ENCODE peak calls at places on chromosomes 1 and 21, in six cellular contexts. Z, W, K, R, G and X are unnamed samples.

GRCh38 chr1:10599194-10599861 is 124.6 kb downstream of the PEX14 start:
- DNase-seq in Z (no peak), W (no peak), K (no peak), R (peak), G (no peak), X (no peak)

GRCh38 chr1:243740255-243740999 is 109.6 kb downstream of the AKT3 start:
- DNase-seq in Z (peak), W (no peak), K (no peak), R (no peak), G (no peak), X (peak)

GRCh38 chr1:218938259-218938658 is 235.4 kb upstream of the LYPLAL1 start:
- DNase-seq in Z (no peak), W (no peak), K (no peak), R (no peak), G (no peak), X (no peak)

GRCh38 chr1:213759359-213760181 is 228.2 kb upstream of the PROX1 start:
- DNase-seq in Z (no peak), W (no peak), K (no peak), R (peak), G (peak), X (no peak)

GRCh38 chr1:182170941-182171461 is 109.5 kb upstream of the ZNF648 start:
- DNase-seq in Z (no peak), W (no peak), K (no peak), R (no peak), G (no peak), X (no peak)

GRCh38 chr1:59903136-59903754 is 23.3 kb downstream of the CYP2J2 start:
- DNase-seq in Z (peak), W (peak), K (peak), R (peak), G (peak), X (peak)

GRCh38 chr21:36306872-36307534 is 13.0 kb upstream of the MORC3 start:
- DNase-seq in Z (no peak), W (no peak), K (no peak), R (no peak), G (no peak), X (peak)

GRCh38 chr21:45617021-45617930 is 26.2 kb upstream of the PCBP3 start:
- DNase-seq in Z (no peak), W (no peak), K (no peak), R (no peak), G (no peak), X (no peak)

GRCh38 chr1:234500269-234500668 is 21.3 kb upstream of the TARBP1 start:
- DNase-seq in Z (no peak), W (no peak), K (no peak), R (no peak), G (no peak), X (no peak)

GRCh38 chr1:152109231-152109997 is 5.8 kb downstream of the TCHH start:
- DNase-seq in Z (peak), W (no peak), K (no peak), R (no peak), G (peak), X (no peak)

GRCh38 chr1:162019006-162019405 is 4.7 kb downstream of the OLFML2B start:
- DNase-seq in Z (no peak), W (no peak), K (peak), R (no peak), G (no peak), X (no peak)

GRCh38 chr1:176102243-176102642 is 104.8 kb downstream of the COP1 start:
- DNase-seq in Z (peak), W (no peak), K (no peak), R (no peak), G (no peak), X (no peak)

GRCh38 chr1:216566809-216567208 is 143.6 kb upstream of the USH2A start:
- DNase-seq in Z (peak), W (no peak), K (no peak), R (no peak), G (no peak), X (no peak)

GRCh38 chr21:37939251-37939650 is 23.0 kb upstream of the KCNJ6 start:
- DNase-seq in Z (no peak), W (no peak), K (no peak), R (no peak), G (peak), X (no peak)

GRCh38 chr1:203569490-203570318 is 56.9 kb upstream of the ATP2B4 start:
- DNase-seq in Z (no peak), W (no peak), K (no peak), R (no peak), G (no peak), X (no peak)

GRCh38 chr1:46173361-46173856 is 1.5 kb upstream of the TSPAN1 start:
- DNase-seq in Z (peak), W (no peak), K (no peak), R (no peak), G (no peak), X (no peak)

GRCh38 chr21:37061926-37062591 is 10.8 kb downstream of the PIGP start:
- DNase-seq in Z (no peak), W (no peak), K (no peak), R (peak), G (no peak), X (no peak)

GRCh38 chr1:165117482-165117881 is 239.0 kb downstream of the LMX1A start:
- DNase-seq in Z (peak), W (peak), K (no peak), R (no peak), G (no peak), X (no peak)

GRCh38 chr1:80375662-80376061 is 1369.1 kb upstream of the ADGRL4 start:
- DNase-seq in Z (no peak), W (no peak), K (no peak), R (no peak), G (no peak), X (no peak)

GRCh38 chr1:15758537-15758936 is at the start of gene FBLIM1:
- DNase-seq in Z (peak), W (no peak), K (no peak), R (no peak), G (no peak), X (no peak)

GRCh38 chr1:248841702-248842395 is 3.8 kb downstream of the ZNF672 start:
- DNase-seq in Z (peak), W (peak), K (peak), R (peak), G (peak), X (no peak)

GRCh38 chr1:85019989-85020388 is 23.1 kb upstream of the MCOLN2 start:
- DNase-seq in Z (no peak), W (no peak), K (no peak), R (no peak), G (no peak), X (no peak)

GRCh38 chr1:151536499-151536898 is 3.6 kb upstream of the TUFT1 start:
- DNase-seq in Z (no peak), W (no peak), K (no peak), R (no peak), G (no peak), X (no peak)

GRCh38 chr1:8723010-8723409 is 94.4 kb downstream of the RERE start:
- DNase-seq in Z (no peak), W (no peak), K (peak), R (no peak), G (no peak), X (no peak)
- H3K9ac ChIP-seq in Z (no peak), W (no peak), K (no peak), R (no peak), G (no peak), X (no peak)

GRCh38 chr1:56190975-56191768 is 388.2 kb downstream of the PLPP3 start:
- DNase-seq in Z (no peak), W (no peak), K (no peak), R (peak), G (no peak), X (no peak)

GRCh38 chr1:56188216-56188615 is 391.1 kb downstream of the PLPP3 start:
- DNase-seq in Z (no peak), W (no peak), K (no peak), R (no peak), G (no peak), X (no peak)

GRCh38 chr1:56189454-56189853 is 389.9 kb downstream of the PLPP3 start:
- DNase-seq in Z (peak), W (no peak), K (no peak), R (no peak), G (no peak), X (no peak)

GRCh38 chr1:56188855-56189254 is 390.5 kb downstream of the PLPP3 start:
- DNase-seq in Z (no peak), W (peak), K (no peak), R (peak), G (no peak), X (no peak)

DNA sequence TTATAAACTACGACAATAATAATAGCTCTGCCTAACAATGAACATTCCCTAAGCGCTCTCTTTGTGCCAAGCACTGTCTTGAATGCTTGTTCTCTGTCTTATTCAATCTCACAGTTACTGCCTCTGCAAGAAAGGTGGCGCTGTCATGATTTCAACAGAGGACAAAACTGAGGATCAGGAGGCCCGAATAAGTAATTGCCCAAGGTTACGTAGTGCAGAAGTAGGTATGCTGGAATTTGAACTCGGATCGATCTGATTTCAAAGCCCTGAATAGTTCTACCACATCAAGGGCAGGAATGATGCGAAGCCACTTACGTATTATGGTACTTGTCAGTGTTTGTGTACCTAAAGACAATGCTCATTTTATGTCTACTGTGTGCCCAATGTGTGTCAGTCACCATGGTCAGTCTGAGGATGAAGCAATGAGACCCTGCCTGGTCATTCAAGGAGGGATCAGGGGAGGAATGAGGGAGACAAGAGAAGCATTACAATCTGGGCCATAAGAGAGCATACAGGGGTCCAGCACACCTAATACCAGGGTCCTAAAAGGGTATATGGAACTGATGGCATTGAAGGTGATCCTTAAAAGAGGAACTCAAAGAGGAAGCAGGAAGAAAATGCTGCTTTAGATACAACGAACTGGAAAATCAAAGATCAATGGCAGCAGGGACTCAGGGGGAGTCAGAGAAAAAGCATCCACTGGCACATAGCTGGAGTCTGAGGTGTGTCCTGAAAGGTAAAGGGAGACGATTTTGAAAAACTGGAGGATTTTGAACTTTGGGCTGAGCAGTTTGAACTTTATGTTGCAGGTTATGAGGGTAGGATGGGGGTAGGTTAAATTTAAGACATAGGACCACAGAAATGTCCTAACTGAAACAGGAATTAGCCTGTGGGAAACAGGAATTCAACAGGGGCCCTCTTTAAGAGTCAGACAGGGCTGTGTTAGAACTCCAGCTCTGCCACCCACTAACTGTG is 389.1 kb downstream of the PLPP3 start:
- DNase-seq in Z (peak), W (peak), K (peak), R (peak), G (no peak), X (no peak)
- H3K9ac ChIP-seq in Z (no peak), W (no peak), K (no peak), R (peak), G (no peak), X (no peak)

DNA sequence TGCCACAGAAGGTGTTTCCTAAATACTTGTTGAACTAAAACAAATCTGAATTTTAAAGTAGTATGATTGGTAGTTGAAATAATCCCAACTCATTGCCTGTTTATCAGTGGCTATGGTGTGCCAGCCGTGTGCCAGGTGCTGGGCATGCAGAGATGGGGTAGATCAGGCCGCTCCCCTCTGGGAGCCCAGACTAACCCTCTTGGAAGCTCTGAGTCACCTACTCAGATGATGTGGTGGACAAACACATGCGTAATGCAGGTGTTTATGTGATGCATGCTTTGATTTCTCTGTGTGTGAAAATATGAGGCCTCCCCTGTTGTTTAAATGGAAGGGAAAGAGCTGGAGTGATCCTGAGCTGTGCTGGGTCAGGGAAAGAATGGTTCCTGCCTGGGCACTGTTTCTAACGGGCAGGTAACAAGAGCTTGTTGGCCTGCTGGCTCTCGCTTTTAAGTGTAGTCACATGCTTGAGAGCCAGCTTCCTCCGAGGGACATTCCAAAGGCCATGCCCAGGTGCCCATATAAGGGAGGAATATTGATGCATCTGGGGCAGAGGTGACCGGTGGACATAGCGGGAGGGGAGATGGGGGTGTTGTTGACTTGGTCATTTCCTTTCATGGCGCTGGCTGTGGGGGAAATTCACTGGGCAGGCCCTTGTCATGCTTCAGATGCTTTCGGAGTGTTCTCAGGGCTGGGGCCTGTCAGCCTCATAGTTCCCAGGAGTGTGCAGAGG is 10.2 kb downstream of the MFN2 start:
- DNase-seq in Z (no peak), W (no peak), K (no peak), R (peak), G (no peak), X (no peak)
- H3K9ac ChIP-seq in Z (no peak), W (no peak), K (no peak), R (peak), G (no peak), X (no peak)

GRCh38 chr1:207032528-207033017 is at the start of gene C1orf116:
- DNase-seq in Z (peak), W (no peak), K (no peak), R (peak), G (peak), X (peak)

GRCh38 chr1:207033302-207033701 is 746 bp upstream of the C1orf116 start:
- DNase-seq in Z (no peak), W (no peak), K (no peak), R (no peak), G (no peak), X (no peak)

GRCh38 chr1:207030522-207031009 is 2.0 kb downstream of the C1orf116 start:
- DNase-seq in Z (peak), W (no peak), K (no peak), R (no peak), G (no peak), X (no peak)

GRCh38 chr1:207031016-207031415 is 1.5 kb downstream of the C1orf116 start:
- DNase-seq in Z (no peak), W (no peak), K (no peak), R (no peak), G (no peak), X (no peak)

GRCh38 chr1:207031632-207032258 is 811 bp downstream of the C1orf116 start:
- DNase-seq in Z (no peak), W (no peak), K (no peak), R (peak), G (peak), X (no peak)
- H3K9ac ChIP-seq in Z (no peak), W (no peak), K (no peak), R (peak), G (peak), X (no peak)

GRCh38 chr1:41541592-41541952 is 57.1 kb upstream of the EDN2 start:
- DNase-seq in Z (no peak), W (no peak), K (no peak), R (no peak), G (no peak), X (no peak)

GRCh38 chr1:41538741-41539415 is 54.4 kb upstream of the EDN2 start:
- DNase-seq in Z (no peak), W (no peak), K (no peak), R (no peak), G (no peak), X (no peak)

GRCh38 chr1:41539416-41539800 is 54.9 kb upstream of the EDN2 start:
- DNase-seq in Z (no peak), W (no peak), K (no peak), R (no peak), G (no peak), X (no peak)

GRCh38 chr1:41540886-41541591 is 56.6 kb upstream of the EDN2 start:
- DNase-seq in Z (no peak), W (no peak), K (no peak), R (no peak), G (no peak), X (no peak)

DNA sequence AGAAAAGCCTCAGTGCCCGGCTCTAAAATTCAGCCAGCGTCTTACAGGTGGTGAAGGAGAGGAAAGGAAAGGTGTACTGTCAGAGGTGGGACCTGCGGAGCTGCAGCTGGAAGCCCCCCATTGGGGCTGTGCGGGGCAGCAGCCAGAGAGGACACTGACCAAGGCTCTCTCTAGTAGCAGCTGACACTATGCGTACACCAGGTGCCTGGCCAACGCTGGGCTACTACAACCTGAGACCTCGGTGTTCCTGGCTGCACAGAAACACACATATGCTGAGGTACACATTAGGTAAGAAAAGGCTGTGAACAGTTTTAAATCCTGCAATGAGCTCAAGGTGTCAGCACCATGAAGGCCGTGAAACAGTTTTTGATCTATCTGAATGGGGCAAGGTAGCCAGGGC is 55.5 kb upstream of the EDN2 start:
- DNase-seq in Z (no peak), W (no peak), K (no peak), R (no peak), G (no peak), X (no peak)
- H3K9ac ChIP-seq in Z (no peak), W (no peak), K (no peak), R (no peak), G (no peak), X (no peak)

GRCh38 chr1:98053471-98054366 is 132.9 kb upstream of the DPYD start:
- DNase-seq in Z (peak), W (peak), K (peak), R (peak), G (peak), X (peak)
- H3K9ac ChIP-seq in Z (peak), W (peak), K (peak), R (no peak), G (no peak), X (peak)

GRCh38 chr1:41672173-41672572 is 187.7 kb upstream of the EDN2 start:
- DNase-seq in Z (peak), W (no peak), K (no peak), R (no peak), G (no peak), X (peak)
- H3K9ac ChIP-seq in Z (no peak), W (no peak), K (no peak), R (no peak), G (no peak), X (no peak)

DNA sequence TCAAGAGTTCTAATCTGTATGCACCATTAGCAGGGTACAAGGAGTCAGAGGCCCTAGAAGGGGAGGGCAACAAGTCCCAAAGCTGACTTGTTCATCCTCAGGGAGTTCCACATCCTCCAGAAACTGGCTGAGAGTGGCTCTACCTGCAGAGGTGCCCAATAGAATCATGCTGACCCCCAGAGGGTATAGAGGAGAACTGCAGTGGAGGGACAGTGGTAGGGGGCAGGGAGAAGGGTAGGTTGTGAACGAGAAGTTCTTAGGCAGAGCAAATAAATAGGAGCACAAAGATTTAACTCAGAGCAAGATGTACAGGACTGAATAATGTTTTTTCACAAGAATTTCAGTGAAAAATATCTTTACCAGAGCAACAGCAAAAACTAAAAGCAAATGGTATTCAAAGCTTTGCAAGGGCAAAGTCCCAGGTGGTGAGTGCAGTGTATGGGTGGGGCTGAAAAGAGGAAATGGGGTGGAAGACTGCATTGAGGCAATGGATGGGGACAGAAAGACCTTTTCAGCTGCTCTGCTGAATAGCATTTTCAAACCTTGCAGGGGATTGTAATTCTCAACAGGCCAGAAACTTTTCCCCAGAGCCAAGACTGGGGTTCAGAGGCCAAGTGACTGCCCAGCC is 3.1 kb downstream of the FCRL2 start:
- DNase-seq in Z (peak), W (peak), K (no peak), R (peak), G (peak), X (peak)
- H3K9ac ChIP-seq in Z (no peak), W (no peak), K (no peak), R (no peak), G (no peak), X (no peak)